ENCODE peak calls at places on chromosomes 13 and 19, in seven cellular contexts. H, N, R, B, Z, D and J are unnamed samples.

GRCh38 chr13:41463823-41464602 is 6.7 kb downstream of the RGCC start:
- DNase-seq in Z (no peak), N (no peak), H (no peak), D (peak; percentile 17), R (peak; percentile 51), B (no peak), J (no peak)

GRCh38 chr13:50529154-50529882 is 314.2 kb downstream of the DLEU7 start:
- DNase-seq in Z (peak; percentile 89), D (no peak), H (peak; percentile 92), R (no peak), B (no peak), N (peak; percentile 90), J (no peak)

GRCh38 chr13:42876270-42876714 is 94.9 kb downstream of the FAM216B start:
- DNase-seq in D (no peak), R (peak; percentile 72), N (no peak), B (no peak), Z (no peak), H (no peak), J (no peak)

GRCh38 chr13:38803566-38803965 is 116.7 kb downstream of the FREM2 start:
- DNase-seq in D (no peak), N (no peak), R (no peak), B (no peak), Z (no peak), H (no peak), J (no peak)

GRCh38 chr19:24140099-24140498 is 53.1 kb downstream of the ZNF254 start:
- DNase-seq in B (no peak), R (no peak), D (no peak), Z (no peak), H (no peak), N (peak; percentile 22), J (no peak)

GRCh38 chr19:55593096-55593772 is 6.1 kb downstream of the FIZ1 start:
- DNase-seq in D (no peak), Z (no peak), B (no peak), H (no peak), N (no peak), R (no peak), J (no peak)

GRCh38 chr19:51777570-51778460 is 16.8 kb downstream of the FPR2 start:
- DNase-seq in R (peak; percentile 38), D (peak; percentile 28), Z (peak; percentile 74), H (peak; percentile 80), B (peak; percentile 44), N (peak; percentile 68), J (peak; percentile 15)

GRCh38 chr19:58372311-58373133 is 8.3 kb downstream of the ZNF837 start:
- DNase-seq in Z (no peak), N (no peak), R (no peak), D (no peak), H (no peak), B (no peak), J (no peak)

GRCh38 chr19:44737238-44738160 is 11.0 kb upstream of the BCL3 start:
- DNase-seq in B (no peak), Z (no peak), D (no peak), R (no peak), N (no peak), H (no peak), J (peak; percentile 48)

GRCh38 chr19:4972509-4973230 is 3.8 kb downstream of the KDM4B start:
- DNase-seq in D (no peak), B (no peak), R (no peak), Z (no peak), N (no peak), H (no peak), J (no peak)

GRCh38 chr19:16268676-16269319 is 55.8 kb upstream of the KLF2 start:
- DNase-seq in N (no peak), D (peak; percentile 50), Z (no peak), R (no peak), H (no peak), B (no peak), J (no peak)

GRCh38 chr19:45865269-45865948 is 1.3 kb downstream of the FOXA3 start:
- DNase-seq in H (no peak), D (no peak), Z (no peak), B (no peak), N (no peak), R (no peak), J (no peak)

GRCh38 chr13:78881054-78881453 is 222.1 kb upstream of the OBI1 start:
- DNase-seq in Z (no peak), R (no peak), N (peak; percentile 8), D (no peak), H (no peak), B (no peak), J (no peak)

GRCh38 chr13:25988655-25989054 is 63.2 kb downstream of the SHISA2 start:
- DNase-seq in Z (no peak), D (no peak), N (no peak), B (no peak), R (no peak), H (no peak), J (no peak)

GRCh38 chr13:109738298-109738746 is 48.1 kb downstream of the IRS2 start:
- DNase-seq in R (no peak), D (no peak), Z (no peak), H (no peak), B (no peak), N (no peak), J (no peak)

GRCh38 chr13:19658831-19659230 is 25.4 kb downstream of the MPHOSPH8 start:
- DNase-seq in Z (no peak), D (no peak), N (no peak), B (no peak), H (no peak), R (no peak), J (no peak)

GRCh38 chr19:18045307-18046013 is 37.5 kb downstream of the ARRDC2 start:
- DNase-seq in Z (no peak), D (no peak), N (no peak), H (no peak), R (no peak), B (no peak), J (no peak)

GRCh38 chr13:111265701-111266035 is 54.8 kb upstream of the TEX29 start:
- DNase-seq in R (no peak), Z (no peak), H (no peak), D (no peak), B (no peak), N (no peak), J (no peak)